ENCODE peak calls at places on chromosomes 6 and 20, in six cellular contexts. One of them, this sample, is unnamed.

GRCh38 chr6:74969591-74970267 is 236.1 kb downstream of the COL12A1 start:
- DNase-seq in fibroblast of lung: no peak
- DNase-seq in AG04449: no peak
- DNase-seq in mucosa of descending colon: no peak
- DNase-seq in lower lobe of right lung: no peak
- DNase-seq in choroid plexus epithelial cell: peak; percentile 30
- DNase-seq in this sample: no peak

GRCh38 chr6:33161354-33162320 is 30.6 kb downstream of the COL11A2 start:
- DNase-seq in fibroblast of lung: peak; percentile 49
- DNase-seq in lower lobe of right lung: peak; percentile 90
- DNase-seq in choroid plexus epithelial cell: peak; percentile 56
- DNase-seq in mucosa of descending colon: peak; percentile 84
- DNase-seq in AG04449: no peak
- DNase-seq in this sample: no peak

GRCh38 chr20:20655883-20656282 is 56.6 kb downstream of the RALGAPA2 start:
- DNase-seq in AG04449: no peak
- DNase-seq in lower lobe of right lung: no peak
- DNase-seq in fibroblast of lung: no peak
- DNase-seq in choroid plexus epithelial cell: no peak
- DNase-seq in mucosa of descending colon: no peak
- DNase-seq in this sample: no peak

GRCh38 chr20:24389686-24390085 is 79.7 kb upstream of the SYNDIG1 start:
- DNase-seq in choroid plexus epithelial cell: no peak
- DNase-seq in lower lobe of right lung: peak; percentile 42
- DNase-seq in fibroblast of lung: no peak
- DNase-seq in AG04449: no peak
- DNase-seq in mucosa of descending colon: peak; percentile 11
- DNase-seq in this sample: no peak

GRCh38 chr20:24746351-24746685 is 202.8 kb upstream of the CST7 start:
- DNase-seq in mucosa of descending colon: peak; percentile 79
- DNase-seq in AG04449: no peak
- DNase-seq in choroid plexus epithelial cell: no peak
- DNase-seq in lower lobe of right lung: peak; percentile 69
- DNase-seq in fibroblast of lung: no peak
- DNase-seq in this sample: no peak

GRCh38 chr20:64025101-64025825 is 10.7 kb upstream of the C20orf204 start:
- DNase-seq in mucosa of descending colon: no peak
- DNase-seq in AG04449: no peak
- DNase-seq in choroid plexus epithelial cell: no peak
- DNase-seq in lower lobe of right lung: no peak
- DNase-seq in fibroblast of lung: no peak
- DNase-seq in this sample: no peak

GRCh38 chr6:44291841-44292240 is 21.3 kb downstream of the AARS2 start:
- DNase-seq in mucosa of descending colon: no peak
- DNase-seq in choroid plexus epithelial cell: no peak
- DNase-seq in AG04449: no peak
- DNase-seq in fibroblast of lung: no peak
- DNase-seq in lower lobe of right lung: no peak
- DNase-seq in this sample: no peak

GRCh38 chr6:129369737-129370136 is 340.2 kb downstream of the ARHGAP18 start:
- DNase-seq in choroid plexus epithelial cell: no peak
- DNase-seq in lower lobe of right lung: no peak
- DNase-seq in fibroblast of lung: no peak
- DNase-seq in AG04449: no peak
- DNase-seq in mucosa of descending colon: no peak
- DNase-seq in this sample: no peak

GRCh38 chr6:138662474-138662873 is 111.1 kb upstream of the CCDC28A start:
- DNase-seq in AG04449: no peak
- DNase-seq in mucosa of descending colon: no peak
- DNase-seq in fibroblast of lung: peak; percentile 54
- DNase-seq in lower lobe of right lung: no peak
- DNase-seq in choroid plexus epithelial cell: peak; percentile 86
- DNase-seq in this sample: no peak

GRCh38 chr6:82331031-82331773 is 32.4 kb upstream of the TPBG start:
- DNase-seq in mucosa of descending colon: no peak
- DNase-seq in fibroblast of lung: peak; percentile 28
- DNase-seq in AG04449: peak; percentile 59
- DNase-seq in choroid plexus epithelial cell: peak; percentile 62
- DNase-seq in lower lobe of right lung: no peak
- DNase-seq in this sample: peak; percentile 49

GRCh38 chr20:20780127-20780822 is 67.8 kb upstream of the RALGAPA2 start:
- DNase-seq in mucosa of descending colon: peak; percentile 63
- DNase-seq in choroid plexus epithelial cell: peak; percentile 1
- DNase-seq in fibroblast of lung: no peak
- DNase-seq in AG04449: no peak
- DNase-seq in lower lobe of right lung: peak; percentile 93
- DNase-seq in this sample: no peak

GRCh38 chr6:36241728-36242127 is 28.1 kb upstream of the PNPLA1 start:
- DNase-seq in choroid plexus epithelial cell: peak; percentile 23
- DNase-seq in fibroblast of lung: peak; percentile 21
- DNase-seq in mucosa of descending colon: no peak
- DNase-seq in lower lobe of right lung: no peak
- DNase-seq in AG04449: no peak
- DNase-seq in this sample: no peak

GRCh38 chr6:42781546-42781810 is 374 bp upstream of the BICRAL start:
- DNase-seq in lower lobe of right lung: no peak
- DNase-seq in fibroblast of lung: peak; percentile 48
- DNase-seq in AG04449: no peak
- DNase-seq in mucosa of descending colon: no peak
- DNase-seq in choroid plexus epithelial cell: peak; percentile 38
- DNase-seq in this sample: no peak

GRCh38 chr20:58075565-58075964 is 152.9 kb downstream of the ANKRD60 start:
- DNase-seq in lower lobe of right lung: no peak
- DNase-seq in choroid plexus epithelial cell: no peak
- DNase-seq in AG04449: no peak
- DNase-seq in fibroblast of lung: no peak
- DNase-seq in mucosa of descending colon: no peak
- DNase-seq in this sample: no peak

GRCh38 chr6:54515013-54515412 is 206.8 kb downstream of the TINAG start:
- DNase-seq in choroid plexus epithelial cell: no peak
- DNase-seq in mucosa of descending colon: no peak
- DNase-seq in fibroblast of lung: no peak
- DNase-seq in lower lobe of right lung: no peak
- DNase-seq in AG04449: no peak
- DNase-seq in this sample: no peak

GRCh38 chr6:160790028-160790792 is 88.2 kb downstream of the PLG start:
- DNase-seq in fibroblast of lung: no peak
- DNase-seq in mucosa of descending colon: no peak
- DNase-seq in choroid plexus epithelial cell: no peak
- DNase-seq in lower lobe of right lung: no peak
- DNase-seq in AG04449: no peak
- DNase-seq in this sample: no peak

GRCh38 chr6:52061481-52061880 is 25.9 kb downstream of the PKHD1 start:
- DNase-seq in lower lobe of right lung: no peak
- DNase-seq in AG04449: no peak
- DNase-seq in fibroblast of lung: no peak
- DNase-seq in mucosa of descending colon: no peak
- DNase-seq in choroid plexus epithelial cell: no peak
- DNase-seq in this sample: no peak

GRCh38 chr6:52065621-52066020 is 21.8 kb downstream of the PKHD1 start:
- DNase-seq in AG04449: no peak
- DNase-seq in mucosa of descending colon: no peak
- DNase-seq in fibroblast of lung: no peak
- DNase-seq in choroid plexus epithelial cell: no peak
- DNase-seq in lower lobe of right lung: no peak
- DNase-seq in this sample: no peak

GRCh38 chr6:52059821-52060220 is 27.6 kb downstream of the PKHD1 start:
- DNase-seq in mucosa of descending colon: no peak
- DNase-seq in fibroblast of lung: no peak
- DNase-seq in lower lobe of right lung: no peak
- DNase-seq in choroid plexus epithelial cell: no peak
- DNase-seq in AG04449: no peak
- DNase-seq in this sample: no peak

GRCh38 chr6:52063584-52064400 is 23.6 kb downstream of the PKHD1 start:
- DNase-seq in AG04449: no peak
- DNase-seq in lower lobe of right lung: no peak
- DNase-seq in choroid plexus epithelial cell: peak; percentile 24
- DNase-seq in mucosa of descending colon: peak; percentile 69
- DNase-seq in fibroblast of lung: peak; percentile 4
- DNase-seq in this sample: no peak
- TF ChIP-seq CTCF in AG04449: peak; percentile 49
- TF ChIP-seq CTCF in lower lobe of right lung: peak; percentile 48
- TF ChIP-seq CTCF in choroid plexus epithelial cell: peak; percentile 55
- TF ChIP-seq CTCF in mucosa of descending colon: peak; percentile 56
- TF ChIP-seq CTCF in fibroblast of lung: peak; percentile 43
- TF ChIP-seq CTCF in this sample: peak; percentile 60

GRCh38 chr20:62182469-62183425 is at the start of gene MTG2:
- DNase-seq in mucosa of descending colon: peak; percentile 95
- DNase-seq in choroid plexus epithelial cell: peak; percentile 95
- DNase-seq in AG04449: peak; percentile 47
- DNase-seq in lower lobe of right lung: peak; percentile 97
- DNase-seq in fibroblast of lung: peak; percentile 94
- DNase-seq in this sample: peak; percentile 71
- TF ChIP-seq CTCF in mucosa of descending colon: no peak
- TF ChIP-seq CTCF in choroid plexus epithelial cell: no peak
- TF ChIP-seq CTCF in AG04449: no peak
- TF ChIP-seq CTCF in lower lobe of right lung: no peak
- TF ChIP-seq CTCF in fibroblast of lung: no peak
- TF ChIP-seq CTCF in this sample: no peak

DNA sequence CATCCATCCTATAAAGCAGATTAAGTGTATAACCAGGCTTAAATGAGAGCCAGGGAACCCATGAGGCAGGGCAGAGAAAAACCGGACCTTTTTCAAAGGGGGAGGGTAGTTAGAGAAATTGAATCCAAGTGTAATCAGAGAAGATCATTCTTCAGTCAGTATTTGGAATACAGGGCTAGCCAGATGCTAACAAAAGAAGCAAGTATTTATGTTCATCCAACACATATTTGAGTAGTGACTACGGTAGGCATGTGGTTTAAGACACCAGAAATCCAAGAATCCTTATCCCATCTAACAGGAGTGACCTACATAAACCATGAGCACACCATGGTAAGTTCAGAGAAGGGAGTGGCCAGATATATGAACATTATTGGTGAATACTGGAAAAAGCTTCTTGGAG is 46.8 kb upstream of the FAM83C start:
- DNase-seq in choroid plexus epithelial cell: peak; percentile 91
- DNase-seq in lower lobe of right lung: no peak
- DNase-seq in fibroblast of lung: peak; percentile 95
- DNase-seq in mucosa of descending colon: no peak
- DNase-seq in AG04449: peak; percentile 93
- DNase-seq in this sample: peak; percentile 87
- TF ChIP-seq CTCF in choroid plexus epithelial cell: no peak
- TF ChIP-seq CTCF in lower lobe of right lung: no peak
- TF ChIP-seq CTCF in fibroblast of lung: no peak
- TF ChIP-seq CTCF in mucosa of descending colon: no peak
- TF ChIP-seq CTCF in AG04449: no peak
- TF ChIP-seq CTCF in this sample: no peak

GRCh38 chr20:36653456-36653855 is 7.5 kb upstream of the SLA2 start:
- DNase-seq in fibroblast of lung: no peak
- DNase-seq in AG04449: no peak
- DNase-seq in choroid plexus epithelial cell: no peak
- DNase-seq in lower lobe of right lung: no peak
- DNase-seq in mucosa of descending colon: no peak
- DNase-seq in this sample: no peak
- TF ChIP-seq CTCF in fibroblast of lung: no peak
- TF ChIP-seq CTCF in AG04449: no peak
- TF ChIP-seq CTCF in choroid plexus epithelial cell: no peak
- TF ChIP-seq CTCF in lower lobe of right lung: no peak
- TF ChIP-seq CTCF in mucosa of descending colon: no peak
- TF ChIP-seq CTCF in this sample: no peak

DNA sequence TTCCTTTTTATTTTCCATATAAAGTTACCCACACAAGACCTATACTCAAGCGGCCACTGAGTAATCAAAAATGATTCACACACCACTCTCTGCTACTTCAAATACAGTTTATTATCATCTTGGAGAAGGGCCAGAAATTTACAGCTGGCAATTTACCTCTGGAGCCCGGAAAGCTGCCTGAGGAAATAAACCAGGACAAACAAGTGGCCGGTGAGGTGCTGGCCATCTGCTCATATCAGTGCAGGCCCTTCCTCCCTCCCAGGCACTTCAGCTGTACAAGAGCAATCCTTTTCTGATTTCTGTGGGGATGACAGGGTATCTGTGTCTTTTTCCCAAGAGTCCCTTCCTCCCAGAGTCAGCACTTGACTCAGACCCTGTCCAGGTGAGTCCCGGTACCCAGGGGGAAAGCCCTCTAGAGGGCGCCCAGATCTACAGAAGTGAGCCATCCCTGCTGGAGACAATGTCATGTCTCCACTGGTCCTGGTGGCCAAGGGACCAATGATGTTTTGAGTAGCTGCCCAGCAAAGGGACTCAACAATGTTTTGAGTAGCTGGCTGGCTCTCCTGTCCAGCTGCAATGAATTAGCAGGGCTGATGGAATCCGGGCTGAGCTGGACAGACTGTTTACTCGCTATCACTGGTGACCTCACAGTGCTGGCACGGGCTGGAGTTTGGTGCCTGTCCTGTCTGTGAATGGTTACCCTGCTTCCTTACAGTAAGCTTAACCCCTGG is 23.6 kb downstream of the LRP11 start:
- DNase-seq in mucosa of descending colon: peak; percentile 90
- DNase-seq in fibroblast of lung: peak; percentile 81
- DNase-seq in AG04449: no peak
- DNase-seq in lower lobe of right lung: peak; percentile 73
- DNase-seq in choroid plexus epithelial cell: peak; percentile 55
- DNase-seq in this sample: no peak
- TF ChIP-seq CTCF in mucosa of descending colon: peak; percentile 34
- TF ChIP-seq CTCF in fibroblast of lung: peak; percentile 40
- TF ChIP-seq CTCF in AG04449: peak; percentile 51
- TF ChIP-seq CTCF in lower lobe of right lung: peak; percentile 66
- TF ChIP-seq CTCF in choroid plexus epithelial cell: peak; percentile 83
- TF ChIP-seq CTCF in this sample: peak; percentile 59

GRCh38 chr6:127515794-127516675 is 3.1 kb downstream of the MTCL3 start:
- DNase-seq in lower lobe of right lung: peak; percentile 66
- DNase-seq in mucosa of descending colon: peak; percentile 38
- DNase-seq in AG04449: no peak
- DNase-seq in choroid plexus epithelial cell: peak; percentile 75
- DNase-seq in fibroblast of lung: peak; percentile 72
- DNase-seq in this sample: peak; percentile 15
- TF ChIP-seq CTCF in lower lobe of right lung: no peak
- TF ChIP-seq CTCF in mucosa of descending colon: no peak
- TF ChIP-seq CTCF in AG04449: peak; percentile 35
- TF ChIP-seq CTCF in choroid plexus epithelial cell: no peak
- TF ChIP-seq CTCF in fibroblast of lung: peak; percentile 19
- TF ChIP-seq CTCF in this sample: no peak

GRCh38 chr6:10759312-10759839 is 11.8 kb downstream of the TMEM14B start:
- DNase-seq in mucosa of descending colon: no peak
- DNase-seq in AG04449: peak; percentile 84
- DNase-seq in choroid plexus epithelial cell: peak; percentile 97
- DNase-seq in fibroblast of lung: peak; percentile 77
- DNase-seq in lower lobe of right lung: no peak
- DNase-seq in this sample: peak; percentile 59
- TF ChIP-seq CTCF in mucosa of descending colon: no peak
- TF ChIP-seq CTCF in AG04449: peak; percentile 52
- TF ChIP-seq CTCF in choroid plexus epithelial cell: peak; percentile 73
- TF ChIP-seq CTCF in fibroblast of lung: peak; percentile 50
- TF ChIP-seq CTCF in lower lobe of right lung: peak; percentile 37
- TF ChIP-seq CTCF in this sample: peak; percentile 66

DNA sequence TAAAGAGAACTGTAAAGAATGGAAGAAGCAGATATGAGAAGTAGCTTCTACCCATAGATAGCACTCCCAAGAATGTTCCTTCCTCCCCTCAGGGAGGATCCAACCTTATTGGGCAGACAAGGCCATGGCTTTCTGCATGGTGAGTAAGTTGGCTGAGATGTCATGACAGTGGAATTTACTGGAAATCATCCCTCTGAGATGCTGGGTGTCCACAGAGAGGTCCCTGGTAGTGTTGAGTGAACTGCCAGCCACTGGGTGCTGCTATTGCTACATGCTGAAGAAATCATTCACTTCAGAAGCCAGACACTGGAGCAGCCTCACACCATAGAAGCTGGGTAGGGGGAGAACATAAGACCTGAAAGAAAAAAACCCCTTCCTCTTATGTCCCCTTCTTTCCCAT is 46.4 kb upstream of the FERMT1 start:
- DNase-seq in fibroblast of lung: no peak
- DNase-seq in AG04449: no peak
- DNase-seq in lower lobe of right lung: no peak
- DNase-seq in mucosa of descending colon: no peak
- DNase-seq in choroid plexus epithelial cell: peak; percentile 69
- DNase-seq in this sample: no peak
- TF ChIP-seq CTCF in fibroblast of lung: no peak
- TF ChIP-seq CTCF in AG04449: no peak
- TF ChIP-seq CTCF in lower lobe of right lung: no peak
- TF ChIP-seq CTCF in mucosa of descending colon: no peak
- TF ChIP-seq CTCF in choroid plexus epithelial cell: peak; percentile 56
- TF ChIP-seq CTCF in this sample: no peak